ENCODE peak calls at places on chromosomes 6 and 20, in seven cellular contexts. A is GM06990, Q is EH, J is NAMALWA, P is HS-5, Z is amniotic stem cell, K is endothelial cell. L is an unnamed sample.

GRCh38 chr6:61809004-61809595 is 476.9 kb downstream of the KHDRBS2 start:
- DNase-seq in A (no peak), Q (no peak), J (peak), P (peak), Z (no peak), K (peak), L (peak)

GRCh38 chr6:143232849-143233248 is 172.2 kb downstream of the AIG1 start:
- DNase-seq in A (peak), Q (peak), J (peak), P (no peak), Z (no peak), K (peak), L (peak)

GRCh38 chr20:47708953-47709833 is 76.1 kb downstream of the SULF2 start:
- DNase-seq in A (no peak), Q (no peak), J (no peak), P (no peak), Z (no peak), K (no peak), L (no peak)

GRCh38 chr6:1291381-1291780 is 20.5 kb upstream of the FOXQ1 start:
- DNase-seq in A (no peak), Q (no peak), J (no peak), P (no peak), Z (no peak), K (no peak), L (no peak)

GRCh38 chr6:170367241-170367640 is 60.7 kb downstream of the FAM120B start:
- DNase-seq in A (no peak), Q (no peak), J (no peak), P (no peak), Z (no peak), K (no peak), L (no peak)

GRCh38 chr6:27568226-27568889 is 95.5 kb upstream of the ZNF184 start:
- DNase-seq in A (no peak), Q (no peak), J (no peak), P (no peak), Z (no peak), K (no peak), L (no peak)

GRCh38 chr20:10671221-10671849 is 2.5 kb downstream of the JAG1 start:
- DNase-seq in A (peak), Q (peak), J (peak), P (peak), Z (peak), K (peak), L (peak)

GRCh38 chr20:58640446-58640845 is 10.6 kb upstream of the STX16 start:
- DNase-seq in A (no peak), Q (peak), J (no peak), P (no peak), Z (no peak), K (no peak), L (no peak)

GRCh38 chr20:14634666-14635065 is 297.3 kb upstream of the FLRT3 start:
- DNase-seq in A (no peak), Q (peak), J (no peak), P (no peak), Z (no peak), K (no peak), L (peak)

GRCh38 chr6:112037783-112038216 is 16.1 kb upstream of the CCN6 start:
- DNase-seq in A (no peak), Q (peak), J (no peak), P (peak), Z (peak), K (no peak), L (no peak)

GRCh38 chr6:62775427-62776022 is 435.7 kb upstream of the FKBP1C start:
- DNase-seq in A (no peak), Q (no peak), J (peak), P (peak), Z (no peak), K (no peak), L (no peak)

GRCh38 chr6:25641377-25641776 is 10.6 kb upstream of the SCGN start:
- DNase-seq in A (no peak), Q (no peak), J (no peak), P (no peak), Z (no peak), K (no peak), L (no peak)

GRCh38 chr6:56040875-56041274 is 165.5 kb upstream of the BMP5 start:
- DNase-seq in A (no peak), Q (peak), J (no peak), P (no peak), Z (no peak), K (no peak), L (no peak)

GRCh38 chr6:90466191-90466940 is 120.5 kb downstream of the MAP3K7 start:
- DNase-seq in A (no peak), Q (peak), J (no peak), P (no peak), Z (no peak), K (no peak), L (no peak)